ENCODE peak calls at places on chromosomes 2 and 18, in ten cellular contexts. One of them, this sample, is unnamed.
A peak's percentile ranks its signal among the peaks of the same experiment; 100 is the strongest.

GRCh38 chr2:94762600-94762999 is 108.6 kb upstream of the TEKT4 start:
- DNase-seq in heart left ventricle: no peak
- DNase-seq in sigmoid colon: no peak
- DNase-seq in GM12892: no peak
- DNase-seq in IMR-90: no peak
- DNase-seq in ovary: no peak
- DNase-seq in stomach: no peak
- DNase-seq in endothelial cell of umbilical vein: no peak
- DNase-seq in uterus: no peak
- DNase-seq in HCT116: no peak
- DNase-seq in this sample: no peak

GRCh38 chr18:49340446-49340845 is 120.0 kb downstream of the DYM start:
- DNase-seq in uterus: no peak
- DNase-seq in heart left ventricle: no peak
- DNase-seq in endothelial cell of umbilical vein: no peak
- DNase-seq in IMR-90: peak; percentile 64
- DNase-seq in GM12892: no peak
- DNase-seq in stomach: no peak
- DNase-seq in HCT116: no peak
- DNase-seq in sigmoid colon: no peak
- DNase-seq in ovary: no peak
- DNase-seq in this sample: peak; percentile 9

GRCh38 chr2:4895376-4895775 is 796.8 kb upstream of the SOX11 start:
- DNase-seq in ovary: no peak
- DNase-seq in uterus: no peak
- DNase-seq in endothelial cell of umbilical vein: no peak
- DNase-seq in GM12892: no peak
- DNase-seq in stomach: no peak
- DNase-seq in sigmoid colon: no peak
- DNase-seq in HCT116: no peak
- DNase-seq in IMR-90: no peak
- DNase-seq in heart left ventricle: no peak
- DNase-seq in this sample: no peak

GRCh38 chr2:74262681-74263080 is 64.3 kb downstream of the MTHFD2 start:
- DNase-seq in stomach: no peak
- DNase-seq in endothelial cell of umbilical vein: no peak
- DNase-seq in uterus: no peak
- DNase-seq in heart left ventricle: no peak
- DNase-seq in GM12892: no peak
- DNase-seq in HCT116: no peak
- DNase-seq in ovary: no peak
- DNase-seq in IMR-90: no peak
- DNase-seq in sigmoid colon: no peak
- DNase-seq in this sample: no peak

GRCh38 chr2:234970467-234970866 is 18.6 kb downstream of the SH3BP4 start:
- DNase-seq in GM12892: no peak
- DNase-seq in endothelial cell of umbilical vein: peak; percentile 82
- DNase-seq in stomach: no peak
- DNase-seq in uterus: no peak
- DNase-seq in heart left ventricle: no peak
- DNase-seq in IMR-90: peak; percentile 53
- DNase-seq in HCT116: no peak
- DNase-seq in ovary: no peak
- DNase-seq in sigmoid colon: no peak
- DNase-seq in this sample: no peak

GRCh38 chr2:177746358-177746757 is 326.2 kb downstream of the PDE11A start:
- DNase-seq in stomach: no peak
- DNase-seq in uterus: no peak
- DNase-seq in endothelial cell of umbilical vein: peak; percentile 77
- DNase-seq in heart left ventricle: no peak
- DNase-seq in IMR-90: no peak
- DNase-seq in ovary: no peak
- DNase-seq in GM12892: no peak
- DNase-seq in sigmoid colon: no peak
- DNase-seq in HCT116: no peak
- DNase-seq in this sample: no peak

GRCh38 chr2:74849228-74849892 is 15.4 kb downstream of the HK2 start:
- DNase-seq in uterus: no peak
- DNase-seq in heart left ventricle: peak; percentile 43
- DNase-seq in ovary: no peak
- DNase-seq in endothelial cell of umbilical vein: peak; percentile 44
- DNase-seq in stomach: peak; percentile 75
- DNase-seq in HCT116: no peak
- DNase-seq in GM12892: no peak
- DNase-seq in sigmoid colon: no peak
- DNase-seq in IMR-90: peak; percentile 33
- DNase-seq in this sample: no peak

GRCh38 chr2:220353897-220354296 is 726.5 kb downstream of the SLC4A3 start:
- DNase-seq in heart left ventricle: no peak
- DNase-seq in stomach: no peak
- DNase-seq in endothelial cell of umbilical vein: no peak
- DNase-seq in HCT116: no peak
- DNase-seq in IMR-90: peak; percentile 54
- DNase-seq in uterus: no peak
- DNase-seq in GM12892: no peak
- DNase-seq in sigmoid colon: no peak
- DNase-seq in ovary: no peak
- DNase-seq in this sample: no peak

GRCh38 chr18:64110692-64111480 is 38.0 kb downstream of the LINC00305 start:
- DNase-seq in stomach: no peak
- DNase-seq in GM12892: no peak
- DNase-seq in ovary: no peak
- DNase-seq in endothelial cell of umbilical vein: no peak
- DNase-seq in HCT116: no peak
- DNase-seq in heart left ventricle: no peak
- DNase-seq in IMR-90: no peak
- DNase-seq in uterus: no peak
- DNase-seq in sigmoid colon: no peak
- DNase-seq in this sample: no peak

GRCh38 chr18:58263055-58263732 is 219.2 kb downstream of the NEDD4L start:
- DNase-seq in HCT116: peak; percentile 22
- DNase-seq in uterus: no peak
- DNase-seq in IMR-90: peak; percentile 24
- DNase-seq in sigmoid colon: no peak
- DNase-seq in ovary: no peak
- DNase-seq in GM12892: no peak
- DNase-seq in heart left ventricle: no peak
- DNase-seq in stomach: no peak
- DNase-seq in endothelial cell of umbilical vein: peak; percentile 86
- DNase-seq in this sample: no peak

GRCh38 chr2:18626256-18626668 is 36.9 kb upstream of the NT5C1B start:
- DNase-seq in endothelial cell of umbilical vein: peak; percentile 6
- DNase-seq in sigmoid colon: no peak
- DNase-seq in HCT116: no peak
- DNase-seq in heart left ventricle: no peak
- DNase-seq in ovary: no peak
- DNase-seq in stomach: no peak
- DNase-seq in uterus: no peak
- DNase-seq in IMR-90: peak; percentile 43
- DNase-seq in GM12892: no peak
- DNase-seq in this sample: no peak

GRCh38 chr18:58761970-58762780 is 90.9 kb downstream of the MALT1 start:
- DNase-seq in HCT116: no peak
- DNase-seq in heart left ventricle: no peak
- DNase-seq in IMR-90: no peak
- DNase-seq in sigmoid colon: no peak
- DNase-seq in ovary: no peak
- DNase-seq in uterus: no peak
- DNase-seq in GM12892: no peak
- DNase-seq in endothelial cell of umbilical vein: no peak
- DNase-seq in stomach: no peak
- DNase-seq in this sample: no peak

GRCh38 chr2:211436182-211436581 is 879.8 kb downstream of the CPS1 start:
- DNase-seq in ovary: no peak
- DNase-seq in stomach: no peak
- DNase-seq in sigmoid colon: no peak
- DNase-seq in heart left ventricle: no peak
- DNase-seq in GM12892: no peak
- DNase-seq in endothelial cell of umbilical vein: no peak
- DNase-seq in IMR-90: no peak
- DNase-seq in HCT116: no peak
- DNase-seq in uterus: no peak
- DNase-seq in this sample: no peak

GRCh38 chr2:221997100-221997499 is 301.7 kb downstream of the PAX3 start:
- DNase-seq in IMR-90: peak; percentile 89
- DNase-seq in uterus: no peak
- DNase-seq in endothelial cell of umbilical vein: no peak
- DNase-seq in GM12892: no peak
- DNase-seq in ovary: no peak
- DNase-seq in stomach: no peak
- DNase-seq in heart left ventricle: no peak
- DNase-seq in HCT116: peak; percentile 43
- DNase-seq in sigmoid colon: no peak
- DNase-seq in this sample: peak; percentile 43

GRCh38 chr2:24304098-24304497 is 56.2 kb downstream of the ITSN2 start:
- DNase-seq in IMR-90: peak; percentile 97
- DNase-seq in heart left ventricle: peak; percentile 61
- DNase-seq in sigmoid colon: peak; percentile 93
- DNase-seq in ovary: peak; percentile 77
- DNase-seq in GM12892: no peak
- DNase-seq in stomach: no peak
- DNase-seq in endothelial cell of umbilical vein: peak; percentile 50
- DNase-seq in uterus: peak; percentile 81
- DNase-seq in HCT116: no peak
- DNase-seq in this sample: no peak

GRCh38 chr18:74739926-74740325 is 142.3 kb downstream of the ZNF407 start:
- DNase-seq in GM12892: no peak
- DNase-seq in endothelial cell of umbilical vein: no peak
- DNase-seq in sigmoid colon: no peak
- DNase-seq in stomach: no peak
- DNase-seq in ovary: no peak
- DNase-seq in IMR-90: no peak
- DNase-seq in HCT116: no peak
- DNase-seq in heart left ventricle: no peak
- DNase-seq in uterus: no peak
- DNase-seq in this sample: no peak
- TF ChIP-seq POLR2A in GM12892: no peak
- TF ChIP-seq POLR2A in endothelial cell of umbilical vein: no peak
- TF ChIP-seq POLR2A in sigmoid colon: no peak
- TF ChIP-seq POLR2A in stomach: no peak
- TF ChIP-seq POLR2A in ovary: no peak
- TF ChIP-seq POLR2A in IMR-90: no peak
- TF ChIP-seq POLR2A in HCT116: no peak
- TF ChIP-seq POLR2A in heart left ventricle: no peak
- TF ChIP-seq POLR2A in uterus: no peak
- TF ChIP-seq POLR2A in this sample: no peak

GRCh38 chr2:96835830-96836229 is 8.0 kb downstream of the ANKRD23 start:
- DNase-seq in IMR-90: no peak
- DNase-seq in GM12892: no peak
- DNase-seq in stomach: no peak
- DNase-seq in heart left ventricle: no peak
- DNase-seq in ovary: no peak
- DNase-seq in sigmoid colon: no peak
- DNase-seq in HCT116: no peak
- DNase-seq in endothelial cell of umbilical vein: no peak
- DNase-seq in uterus: no peak
- DNase-seq in this sample: no peak
- TF ChIP-seq POLR2A in IMR-90: no peak
- TF ChIP-seq POLR2A in GM12892: no peak
- TF ChIP-seq POLR2A in stomach: no peak
- TF ChIP-seq POLR2A in heart left ventricle: no peak
- TF ChIP-seq POLR2A in ovary: no peak
- TF ChIP-seq POLR2A in sigmoid colon: no peak
- TF ChIP-seq POLR2A in HCT116: no peak
- TF ChIP-seq POLR2A in endothelial cell of umbilical vein: no peak
- TF ChIP-seq POLR2A in uterus: no peak
- TF ChIP-seq POLR2A in this sample: no peak

DNA sequence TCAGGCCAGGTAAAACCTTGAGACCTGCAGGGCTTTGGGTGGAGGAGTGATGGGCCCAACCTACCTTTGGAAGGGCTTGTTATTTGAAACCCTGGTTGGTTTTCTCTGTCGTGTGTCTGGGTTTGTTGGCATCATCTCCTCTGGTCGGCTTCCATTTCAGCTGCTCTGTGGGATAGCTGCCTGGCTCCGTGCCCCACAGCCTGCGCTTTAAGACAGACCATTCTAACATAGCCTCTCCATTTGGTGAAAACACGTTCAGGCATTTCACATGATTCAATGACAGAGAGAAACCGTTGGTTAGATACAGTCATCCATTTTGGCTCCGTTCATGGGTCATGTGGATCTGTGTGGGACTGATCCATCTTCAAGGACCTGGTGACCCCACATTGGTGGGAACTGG is 37.0 kb upstream of the LYPD6B start:
- DNase-seq in GM12892: no peak
- DNase-seq in uterus: no peak
- DNase-seq in endothelial cell of umbilical vein: no peak
- DNase-seq in heart left ventricle: no peak
- DNase-seq in stomach: no peak
- DNase-seq in IMR-90: no peak
- DNase-seq in HCT116: no peak
- DNase-seq in ovary: no peak
- DNase-seq in sigmoid colon: no peak
- DNase-seq in this sample: no peak
- TF ChIP-seq POLR2A in GM12892: no peak
- TF ChIP-seq POLR2A in uterus: no peak
- TF ChIP-seq POLR2A in endothelial cell of umbilical vein: no peak
- TF ChIP-seq POLR2A in heart left ventricle: no peak
- TF ChIP-seq POLR2A in stomach: no peak
- TF ChIP-seq POLR2A in IMR-90: no peak
- TF ChIP-seq POLR2A in HCT116: no peak
- TF ChIP-seq POLR2A in ovary: no peak
- TF ChIP-seq POLR2A in sigmoid colon: no peak
- TF ChIP-seq POLR2A in this sample: no peak

GRCh38 chr18:62877448-62878221 is 162.3 kb downstream of the PHLPP1 start:
- DNase-seq in heart left ventricle: no peak
- DNase-seq in stomach: no peak
- DNase-seq in IMR-90: peak; percentile 65
- DNase-seq in endothelial cell of umbilical vein: peak; percentile 90
- DNase-seq in GM12892: no peak
- DNase-seq in HCT116: no peak
- DNase-seq in uterus: no peak
- DNase-seq in sigmoid colon: no peak
- DNase-seq in ovary: no peak
- DNase-seq in this sample: peak; percentile 4

GRCh38 chr18:62878305-62878704 is 163.0 kb downstream of the PHLPP1 start:
- DNase-seq in heart left ventricle: no peak
- DNase-seq in HCT116: no peak
- DNase-seq in ovary: no peak
- DNase-seq in endothelial cell of umbilical vein: no peak
- DNase-seq in GM12892: no peak
- DNase-seq in stomach: no peak
- DNase-seq in sigmoid colon: no peak
- DNase-seq in uterus: no peak
- DNase-seq in IMR-90: no peak
- DNase-seq in this sample: no peak

GRCh38 chr18:62876828-62877227 is 161.5 kb downstream of the PHLPP1 start:
- DNase-seq in ovary: no peak
- DNase-seq in heart left ventricle: no peak
- DNase-seq in stomach: no peak
- DNase-seq in HCT116: no peak
- DNase-seq in IMR-90: no peak
- DNase-seq in endothelial cell of umbilical vein: peak; percentile 11
- DNase-seq in sigmoid colon: no peak
- DNase-seq in uterus: no peak
- DNase-seq in GM12892: no peak
- DNase-seq in this sample: no peak

GRCh38 chr18:62876106-62876505 is 160.8 kb downstream of the PHLPP1 start:
- DNase-seq in HCT116: no peak
- DNase-seq in IMR-90: no peak
- DNase-seq in heart left ventricle: no peak
- DNase-seq in sigmoid colon: no peak
- DNase-seq in stomach: no peak
- DNase-seq in ovary: no peak
- DNase-seq in uterus: no peak
- DNase-seq in endothelial cell of umbilical vein: no peak
- DNase-seq in GM12892: no peak
- DNase-seq in this sample: no peak

GRCh38 chr18:62875320-62875719 is 160.0 kb downstream of the PHLPP1 start:
- DNase-seq in GM12892: no peak
- DNase-seq in heart left ventricle: no peak
- DNase-seq in sigmoid colon: no peak
- DNase-seq in HCT116: no peak
- DNase-seq in uterus: no peak
- DNase-seq in ovary: no peak
- DNase-seq in endothelial cell of umbilical vein: no peak
- DNase-seq in IMR-90: no peak
- DNase-seq in stomach: no peak
- DNase-seq in this sample: no peak
- TF ChIP-seq POLR2A in GM12892: no peak
- TF ChIP-seq POLR2A in heart left ventricle: no peak
- TF ChIP-seq POLR2A in sigmoid colon: no peak
- TF ChIP-seq POLR2A in HCT116: no peak
- TF ChIP-seq POLR2A in uterus: no peak
- TF ChIP-seq POLR2A in ovary: no peak
- TF ChIP-seq POLR2A in endothelial cell of umbilical vein: no peak
- TF ChIP-seq POLR2A in IMR-90: no peak
- TF ChIP-seq POLR2A in stomach: no peak
- TF ChIP-seq POLR2A in this sample: no peak